ENCODE peak calls at places on chromosome 20, in five cellular contexts. R is lower leg skin, V is upper lobe of left lung, Z is AG20443, E is HEK293T. B is an unnamed sample.

GRCh38 chr20:61875221-61875885 is 190.3 kb downstream of the TAF4 start:
- DNase-seq in R (no peak), E (no peak), V (peak; percentile 44), Z (no peak), B (peak; percentile 48)

GRCh38 chr20:1185316-1185741 is 548 bp upstream of the TMEM74B start:
- DNase-seq in V (peak; percentile 85), R (no peak), E (peak; percentile 45), Z (peak; percentile 45), B (peak; percentile 88)

GRCh38 chr20:56257604-56258003 is 9.1 kb downstream of the MC3R start:
- DNase-seq in Z (no peak), R (no peak), V (no peak), E (no peak), B (no peak)

GRCh38 chr20:51404297-51405060 is 138.0 kb downstream of the NFATC2 start:
- DNase-seq in Z (no peak), E (no peak), V (peak; percentile 69), R (no peak), B (no peak)

GRCh38 chr20:57716893-57717292 is 7.1 kb upstream of the PMEPA1 start:
- DNase-seq in V (no peak), E (no peak), R (no peak), Z (no peak), B (no peak)

GRCh38 chr20:25251558-25251957 is 3.7 kb downstream of the PYGB start:
- DNase-seq in Z (no peak), R (no peak), V (no peak), E (no peak), B (no peak)

GRCh38 chr20:6824401-6824800 is 56.9 kb downstream of the BMP2 start:
- DNase-seq in R (no peak), E (no peak), V (no peak), Z (no peak), B (no peak)

GRCh38 chr20:7003598-7003997 is 236.1 kb downstream of the BMP2 start:
- DNase-seq in E (no peak), R (no peak), Z (no peak), V (no peak), B (no peak)

GRCh38 chr20:19913927-19914614 is 103.1 kb upstream of the NAA20 start:
- DNase-seq in E (no peak), V (no peak), R (no peak), Z (no peak), B (peak; percentile 18)

GRCh38 chr20:2775139-2775538 is 25.3 kb downstream of the CPXM1 start:
- DNase-seq in Z (no peak), E (no peak), V (no peak), R (no peak), B (no peak)

GRCh38 chr20:51385941-51386530 is 156.5 kb downstream of the NFATC2 start:
- DNase-seq in E (peak; percentile 56), R (no peak), Z (peak; percentile 71), V (no peak), B (peak; percentile 40)

GRCh38 chr20:10557685-10558084 is 116.1 kb downstream of the JAG1 start:
- DNase-seq in E (no peak), V (no peak), Z (no peak), R (no peak), B (no peak)

GRCh38 chr20:47055699-47056369 is 161.2 kb downstream of the EYA2 start:
- DNase-seq in Z (peak; percentile 66), V (no peak), R (no peak), E (no peak), B (peak; percentile 48)

GRCh38 chr20:22942742-22943141 is 92.4 kb upstream of the SSTR4 start:
- DNase-seq in R (no peak), Z (no peak), V (no peak), E (no peak), B (no peak)

B was measured in NCI-H526.